ENCODE peak calls at places on chromosomes 16 and 17, in ten cellular contexts. One of them, this sample, is unnamed.

GRCh38 chr17:69047368-69048263 is 13.1 kb downstream of the ABCA9 start:
- DNase-seq in C1 segment of cervical spinal cord: no peak
- DNase-seq in stimulated activated effector memory CD8-positive, alpha-beta T cell treated with anti-CD3 and anti-CD28 coated beads, Interleukin-12 subunit alpha, Interleukin-12 subunit beta, amount 100 ng/mL, for 72 hours: no peak
- DNase-seq in fibroblast of the aortic adventitia: peak; percentile 100
- DNase-seq in pulmonary artery endothelial cell: peak; percentile 98
- DNase-seq in AG09319: peak; percentile 53
- DNase-seq in stimulated activated CD4-positive, alpha-beta T cell treated with anti-CD3 and anti-CD28 coated beads, Interleukin-2, amount 100 ng/mL, for 48 hours: no peak
- DNase-seq in CD8-positive, alpha-beta T cell: no peak
- DNase-seq in NCI-H1417: no peak
- DNase-seq in right lobe of liver: peak; percentile 59
- DNase-seq in this sample: peak; percentile 69

GRCh38 chr17:8698142-8699050 is 46.2 kb downstream of the CCDC42 start:
- DNase-seq in C1 segment of cervical spinal cord: no peak
- DNase-seq in stimulated activated effector memory CD8-positive, alpha-beta T cell treated with anti-CD3 and anti-CD28 coated beads, Interleukin-12 subunit alpha, Interleukin-12 subunit beta, amount 100 ng/mL, for 72 hours: no peak
- DNase-seq in fibroblast of the aortic adventitia: peak; percentile 88
- DNase-seq in pulmonary artery endothelial cell: no peak
- DNase-seq in AG09319: no peak
- DNase-seq in stimulated activated CD4-positive, alpha-beta T cell treated with anti-CD3 and anti-CD28 coated beads, Interleukin-2, amount 100 ng/mL, for 48 hours: no peak
- DNase-seq in CD8-positive, alpha-beta T cell: no peak
- DNase-seq in NCI-H1417: no peak
- DNase-seq in right lobe of liver: peak; percentile 58
- DNase-seq in this sample: no peak

GRCh38 chr16:89257281-89257731 is 39.8 kb downstream of the ZNF778 start:
- DNase-seq in C1 segment of cervical spinal cord: no peak
- DNase-seq in stimulated activated effector memory CD8-positive, alpha-beta T cell treated with anti-CD3 and anti-CD28 coated beads, Interleukin-12 subunit alpha, Interleukin-12 subunit beta, amount 100 ng/mL, for 72 hours: no peak
- DNase-seq in fibroblast of the aortic adventitia: no peak
- DNase-seq in pulmonary artery endothelial cell: no peak
- DNase-seq in AG09319: no peak
- DNase-seq in stimulated activated CD4-positive, alpha-beta T cell treated with anti-CD3 and anti-CD28 coated beads, Interleukin-2, amount 100 ng/mL, for 48 hours: peak; percentile 11
- DNase-seq in CD8-positive, alpha-beta T cell: no peak
- DNase-seq in NCI-H1417: peak; percentile 32
- DNase-seq in right lobe of liver: peak; percentile 49
- DNase-seq in this sample: no peak

GRCh38 chr16:10619271-10619849 is 39.0 kb upstream of the EMP2 start:
- DNase-seq in C1 segment of cervical spinal cord: no peak
- DNase-seq in stimulated activated effector memory CD8-positive, alpha-beta T cell treated with anti-CD3 and anti-CD28 coated beads, Interleukin-12 subunit alpha, Interleukin-12 subunit beta, amount 100 ng/mL, for 72 hours: no peak
- DNase-seq in fibroblast of the aortic adventitia: no peak
- DNase-seq in pulmonary artery endothelial cell: no peak
- DNase-seq in AG09319: no peak
- DNase-seq in stimulated activated CD4-positive, alpha-beta T cell treated with anti-CD3 and anti-CD28 coated beads, Interleukin-2, amount 100 ng/mL, for 48 hours: peak; percentile 10
- DNase-seq in CD8-positive, alpha-beta T cell: no peak
- DNase-seq in NCI-H1417: no peak
- DNase-seq in right lobe of liver: no peak
- DNase-seq in this sample: no peak

GRCh38 chr17:72560303-72561247 is 439.8 kb downstream of the SOX9 start:
- DNase-seq in C1 segment of cervical spinal cord: no peak
- DNase-seq in stimulated activated effector memory CD8-positive, alpha-beta T cell treated with anti-CD3 and anti-CD28 coated beads, Interleukin-12 subunit alpha, Interleukin-12 subunit beta, amount 100 ng/mL, for 72 hours: peak; percentile 14
- DNase-seq in fibroblast of the aortic adventitia: peak; percentile 61
- DNase-seq in pulmonary artery endothelial cell: no peak
- DNase-seq in AG09319: peak; percentile 12
- DNase-seq in stimulated activated CD4-positive, alpha-beta T cell treated with anti-CD3 and anti-CD28 coated beads, Interleukin-2, amount 100 ng/mL, for 48 hours: peak; percentile 30
- DNase-seq in CD8-positive, alpha-beta T cell: no peak
- DNase-seq in NCI-H1417: peak; percentile 22
- DNase-seq in right lobe of liver: no peak
- DNase-seq in this sample: no peak

GRCh38 chr16:50301626-50302471 is 35.5 kb downstream of the ADCY7 start:
- DNase-seq in C1 segment of cervical spinal cord: no peak
- DNase-seq in stimulated activated effector memory CD8-positive, alpha-beta T cell treated with anti-CD3 and anti-CD28 coated beads, Interleukin-12 subunit alpha, Interleukin-12 subunit beta, amount 100 ng/mL, for 72 hours: no peak
- DNase-seq in fibroblast of the aortic adventitia: peak; percentile 63
- DNase-seq in pulmonary artery endothelial cell: no peak
- DNase-seq in AG09319: no peak
- DNase-seq in stimulated activated CD4-positive, alpha-beta T cell treated with anti-CD3 and anti-CD28 coated beads, Interleukin-2, amount 100 ng/mL, for 48 hours: no peak
- DNase-seq in CD8-positive, alpha-beta T cell: no peak
- DNase-seq in NCI-H1417: no peak
- DNase-seq in right lobe of liver: no peak
- DNase-seq in this sample: peak; percentile 39

GRCh38 chr17:72378414-72379395 is 257.9 kb downstream of the SOX9 start:
- DNase-seq in C1 segment of cervical spinal cord: no peak
- DNase-seq in stimulated activated effector memory CD8-positive, alpha-beta T cell treated with anti-CD3 and anti-CD28 coated beads, Interleukin-12 subunit alpha, Interleukin-12 subunit beta, amount 100 ng/mL, for 72 hours: no peak
- DNase-seq in fibroblast of the aortic adventitia: no peak
- DNase-seq in pulmonary artery endothelial cell: no peak
- DNase-seq in AG09319: no peak
- DNase-seq in stimulated activated CD4-positive, alpha-beta T cell treated with anti-CD3 and anti-CD28 coated beads, Interleukin-2, amount 100 ng/mL, for 48 hours: no peak
- DNase-seq in CD8-positive, alpha-beta T cell: no peak
- DNase-seq in NCI-H1417: peak; percentile 76
- DNase-seq in right lobe of liver: no peak
- DNase-seq in this sample: no peak

GRCh38 chr16:86529160-86529559 is 18.8 kb downstream of the FOXF1 start:
- DNase-seq in C1 segment of cervical spinal cord: no peak
- DNase-seq in stimulated activated effector memory CD8-positive, alpha-beta T cell treated with anti-CD3 and anti-CD28 coated beads, Interleukin-12 subunit alpha, Interleukin-12 subunit beta, amount 100 ng/mL, for 72 hours: no peak
- DNase-seq in fibroblast of the aortic adventitia: no peak
- DNase-seq in pulmonary artery endothelial cell: no peak
- DNase-seq in AG09319: no peak
- DNase-seq in stimulated activated CD4-positive, alpha-beta T cell treated with anti-CD3 and anti-CD28 coated beads, Interleukin-2, amount 100 ng/mL, for 48 hours: no peak
- DNase-seq in CD8-positive, alpha-beta T cell: no peak
- DNase-seq in NCI-H1417: no peak
- DNase-seq in right lobe of liver: no peak
- DNase-seq in this sample: no peak

GRCh38 chr17:32523017-32523680 is 36.4 kb downstream of the CDK5R1 start:
- DNase-seq in C1 segment of cervical spinal cord: no peak
- DNase-seq in stimulated activated effector memory CD8-positive, alpha-beta T cell treated with anti-CD3 and anti-CD28 coated beads, Interleukin-12 subunit alpha, Interleukin-12 subunit beta, amount 100 ng/mL, for 72 hours: peak; percentile 18
- DNase-seq in fibroblast of the aortic adventitia: no peak
- DNase-seq in pulmonary artery endothelial cell: no peak
- DNase-seq in AG09319: no peak
- DNase-seq in stimulated activated CD4-positive, alpha-beta T cell treated with anti-CD3 and anti-CD28 coated beads, Interleukin-2, amount 100 ng/mL, for 48 hours: peak; percentile 51
- DNase-seq in CD8-positive, alpha-beta T cell: no peak
- DNase-seq in NCI-H1417: no peak
- DNase-seq in right lobe of liver: no peak
- DNase-seq in this sample: no peak

This sample was measured in kidney epithelial cell.